ENCODE peak calls at places on chromosomes 4 and X, in six cellular contexts. R is fibroblast of lung; J is sigmoid colon; G is lower lobe of right lung; K is naive thymus-derived CD4-positive, alpha-beta T cell; V is kidney. C is an unnamed sample.
A peak's percentile ranks its signal among the peaks of the same experiment; 100 is the strongest.

GRCh38 chrX:13747836-13748235 is 13.3 kb downstream of the OFD1 start:
- DNase-seq in J (no peak), K (peak; percentile 18), G (no peak), R (peak; percentile 58), V (no peak), C (no peak)

GRCh38 chr4:113468165-113469022 is 293.1 kb downstream of the CAMK2D start:
- DNase-seq in R (peak; percentile 100), K (no peak), G (peak; percentile 73), J (peak; percentile 95), V (peak; percentile 86), C (peak; percentile 91)

GRCh38 chrX:45070116-45071007 is 130.3 kb downstream of the DIPK2B start:
- DNase-seq in V (no peak), G (no peak), K (peak; percentile 53), J (no peak), R (peak; percentile 56), C (no peak)

GRCh38 chrX:147803948-147804347 is 107.8 kb upstream of the FMR1 start:
- DNase-seq in K (no peak), G (no peak), R (no peak), V (no peak), J (no peak), C (no peak)

GRCh38 chrX:25600776-25601175 is 537.4 kb upstream of the MAGEB18 start:
- DNase-seq in V (no peak), R (peak; percentile 53), G (no peak), J (no peak), K (no peak), C (no peak)

GRCh38 chrX:12564221-12564620 is 227.0 kb upstream of the PRPS2 start:
- DNase-seq in G (no peak), V (no peak), J (no peak), R (no peak), K (no peak), C (no peak)

GRCh38 chr4:122118243-122118642 is 33.9 kb upstream of the BLTP1 start:
- DNase-seq in J (no peak), K (no peak), G (no peak), V (no peak), R (no peak), C (no peak)

GRCh38 chr4:131547506-131547981 is 1601.5 kb upstream of the PCDH10 start:
- DNase-seq in R (no peak), J (no peak), K (no peak), V (no peak), G (no peak), C (no peak)

GRCh38 chr4:177087060-177087459 is 222.6 kb upstream of the NEIL3 start:
- DNase-seq in K (no peak), R (no peak), J (no peak), V (no peak), G (no peak), C (no peak)

GRCh38 chr4:27293831-27294230 is 433.2 kb downstream of the STIM2 start:
- DNase-seq in R (no peak), J (no peak), G (no peak), V (no peak), K (no peak), C (no peak)
- H3K27ac ChIP-seq in R (no peak overlapping the region), J (no peak overlapping the region), G (no peak overlapping the region), V (no peak overlapping the region), K (no peak overlapping the region), C (no peak overlapping the region)

GRCh38 chr4:98521486-98521885 is 136.9 kb downstream of the TSPAN5 start:
- DNase-seq in R (no peak), K (no peak), J (no peak), G (no peak), V (no peak), C (no peak)

GRCh38 chr4:98524271-98524670 is 134.1 kb downstream of the TSPAN5 start:
- DNase-seq in G (no peak), J (no peak), V (no peak), K (no peak), R (no peak), C (no peak)

GRCh38 chr4:98519268-98519993 is 139.0 kb downstream of the TSPAN5 start:
- DNase-seq in R (peak; percentile 96), G (no peak), K (no peak), J (no peak), V (no peak), C (no peak)

GRCh38 chr4:98522062-98522461 is 136.3 kb downstream of the TSPAN5 start:
- DNase-seq in K (no peak), J (no peak), R (no peak), V (no peak), G (no peak), C (no peak)

GRCh38 chr4:98522603-98523395 is 135.6 kb downstream of the TSPAN5 start:
- DNase-seq in J (no peak), K (no peak), V (no peak), G (no peak), R (peak; percentile 98), C (no peak)
- H3K4me3 ChIP-seq in J (no peak overlapping the region), K (no peak overlapping the region), V (no peak overlapping the region), G (no peak overlapping the region), R (peak overlapping the region; percentile 23), C (no peak overlapping the region)

DNA sequence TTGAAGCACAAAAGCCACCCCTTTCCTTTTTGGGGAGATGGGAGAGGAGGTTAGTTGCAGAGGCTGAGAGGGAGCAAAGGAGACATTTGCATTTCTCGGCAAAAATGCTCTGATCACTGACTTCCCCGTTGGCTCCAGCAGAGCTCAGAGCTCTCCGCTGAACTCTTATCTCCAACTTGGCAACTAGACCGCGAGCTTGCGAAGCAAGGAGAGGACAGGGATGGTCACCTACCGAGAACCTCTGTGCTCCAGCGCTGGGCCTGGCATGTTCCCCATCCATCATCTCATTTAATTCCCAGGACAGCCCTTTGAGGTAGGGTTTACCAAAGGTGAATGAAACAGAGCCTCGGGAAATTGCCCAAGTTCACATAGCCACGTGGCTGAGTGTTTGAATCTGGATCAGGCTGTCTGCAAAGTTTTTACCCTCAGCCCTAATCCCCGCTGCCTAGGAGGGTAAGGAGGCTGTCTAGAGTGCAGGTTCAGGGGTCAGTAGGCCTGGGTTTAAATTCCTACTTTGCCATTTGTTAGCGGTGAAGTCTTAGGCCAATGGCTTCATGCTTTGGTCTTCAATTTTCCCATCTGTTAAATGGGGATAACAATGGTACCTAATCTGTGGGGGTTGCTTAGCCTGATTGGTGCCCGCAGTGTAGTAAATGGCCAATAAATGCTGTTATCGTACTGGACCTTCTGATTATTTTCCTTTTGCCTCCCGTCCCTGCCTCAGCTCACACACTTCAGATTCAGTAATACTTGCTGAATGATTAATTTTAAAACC is 3.8 kb upstream of the CITED1 start:
- DNase-seq in J (no peak), R (peak; percentile 7), V (no peak), K (no peak), G (no peak), C (no peak)
- H3K4me1 ChIP-seq in J (no peaks in the 10 kb centered on the region), R (no peaks in the 10 kb centered on the region), V (peaks cover 13% of the 10 kb centered on the region), K (peaks cover 14% of the 10 kb centered on the region), G (peaks cover 22% of the 10 kb centered on the region), C (no peaks in the 10 kb centered on the region)

DNA sequence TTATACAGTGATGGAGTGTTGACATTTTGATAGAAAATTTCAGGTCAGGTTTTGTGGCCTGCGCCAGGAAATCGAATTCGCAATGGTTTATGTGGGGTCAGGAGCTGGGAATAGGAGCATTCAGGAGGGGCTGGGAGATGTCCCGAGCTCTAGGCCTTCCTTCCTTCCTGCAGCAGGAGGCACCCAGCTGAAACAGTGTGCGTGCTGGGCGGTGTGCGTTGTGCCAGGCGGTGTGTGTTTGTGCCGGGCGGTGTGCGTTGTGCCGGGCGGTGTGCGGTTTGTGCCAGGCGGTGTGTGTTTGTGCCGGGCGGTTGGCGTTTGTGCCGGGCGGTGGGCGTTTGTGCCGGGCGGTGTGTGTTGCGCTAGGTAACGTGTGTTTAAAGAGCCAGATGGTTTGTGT is 1.7 kb downstream of the UVSSA start:
- DNase-seq in K (no peak), R (no peak), J (no peak), G (no peak), V (peak; percentile 61), C (no peak)
- H3K27ac ChIP-seq in K (no peak overlapping the region), R (no peak overlapping the region), J (peak overlapping the region; percentile 99), G (peak overlapping the region; percentile 100), V (no peak overlapping the region), C (peak overlapping the region; percentile 12)

C was measured in aorta.